ENCODE peak calls at places on chromosomes 4 and X, in four cellular contexts. H, P, S and M are unnamed samples.

GRCh38 chrX:132153166-132153565 is 25.3 kb upstream of the FRMD7 start:
- DNase-seq in H (no peak), P (no peak), S (no peak), M (no peak)

GRCh38 chr4:65482410-65482809 is 187.9 kb downstream of the EPHA5 start:
- DNase-seq in H (no peak), P (no peak), S (no peak), M (no peak)

GRCh38 chr4:165398570-165398969 is 19.8 kb downstream of the CPE start:
- DNase-seq in H (peak), P (no peak), S (no peak), M (no peak)

GRCh38 chr4:118682928-118683327 is 2.3 kb upstream of the METTL14 start:
- DNase-seq in H (peak), P (no peak), S (no peak), M (peak)

GRCh38 chr4:8468746-8469535 is 28.4 kb downstream of the TRMT44 start:
- DNase-seq in H (peak), P (peak), S (peak), M (peak)

GRCh38 chr4:134215636-134216340 is 14.2 kb upstream of the PABPC4L start:
- DNase-seq in H (no peak), P (no peak), S (no peak), M (no peak)

GRCh38 chrX:47831788-47832187 is 4.9 kb upstream of the ZNF81 start:
- DNase-seq in H (peak), P (no peak), S (peak), M (peak)

GRCh38 chr4:168200685-168201084 is 108.3 kb downstream of the ANXA10 start:
- DNase-seq in H (no peak), P (no peak), S (no peak), M (no peak)

GRCh38 chrX:109742722-109743121 is 9.7 kb upstream of the ACSL4 start:
- DNase-seq in H (no peak), P (no peak), S (no peak), M (no peak)

GRCh38 chr4:111492501-111492900 is 652.8 kb upstream of the FAM241A start:
- DNase-seq in H (no peak), P (no peak), S (no peak), M (no peak)

GRCh38 chr4:128225148-128225547 is 62.5 kb downstream of the PGRMC2 start:
- DNase-seq in H (no peak), P (no peak), S (no peak), M (no peak)

GRCh38 chr4:42865572-42866189 is 26.8 kb upstream of the GRXCR1 start:
- DNase-seq in H (peak), P (no peak), S (peak), M (peak)

GRCh38 chrX:107677501-107677901 is 49.2 kb downstream of the PRPS1 start:
- DNase-seq in H (no peak), P (peak), S (no peak), M (peak)

GRCh38 chrX:22748093-22748999 is 251.4 kb upstream of the DDX53 start:
- DNase-seq in H (peak), P (peak), S (peak), M (peak)

GRCh38 chrX:128518508-128518907 is 466.3 kb upstream of the ACTRT1 start:
- DNase-seq in H (peak), P (no peak), S (no peak), M (peak)

GRCh38 chrX:102339312-102340298 is 92.6 kb downstream of the NXF2 start:
- DNase-seq in H (no peak), P (no peak), S (no peak), M (peak)

GRCh38 chr4:98508825-98509539 is 149.4 kb downstream of the TSPAN5 start:
- DNase-seq in H (no peak), P (no peak), S (no peak), M (no peak)

GRCh38 chr4:40283413-40283812 is 51.7 kb upstream of the CHRNA9 start:
- DNase-seq in H (peak), P (no peak), S (no peak), M (no peak)